ENCODE peak calls at places on chromosomes 1 and 21, in eight cellular contexts. O is astrocyte; X is T-helper 2 cell; F is activated CD4-positive, CD25-positive, alpha-beta regulatory T cell; G is COR-L47; N is NCI-H2029; Z is HuH-7; A is HEK293T. W is an unnamed sample.
A peak's percentile ranks its signal among the peaks of the same experiment; 100 is the strongest.

GRCh38 chr1:47663286-47663685 is 225.4 kb downstream of the FOXD2 start:
- DNase-seq in O (peak; percentile 36), F (no peak), A (no peak), N (no peak), X (peak; percentile 93), G (no peak), Z (no peak), W (no peak)

GRCh38 chr21:46205121-46205520 is 20.9 kb upstream of the SPATC1L start:
- DNase-seq in G (no peak), Z (no peak), O (no peak), A (no peak), X (no peak), N (no peak), F (no peak), W (no peak)

GRCh38 chr1:231933711-231934626 is 307.4 kb downstream of the DISC1 start:
- DNase-seq in N (no peak), Z (no peak), G (no peak), O (no peak), X (no peak), F (no peak), A (no peak), W (no peak)

GRCh38 chr1:230254265-230254664 is 171.9 kb downstream of the PGBD5 start:
- DNase-seq in O (no peak), G (no peak), X (no peak), F (no peak), N (no peak), Z (no peak), A (no peak), W (no peak)

GRCh38 chr1:156262461-156263287 is 14.8 kb upstream of the PAQR6 start:
- DNase-seq in G (no peak), O (peak; percentile 90), Z (no peak), A (no peak), X (no peak), N (no peak), F (no peak), W (peak; percentile 71)

GRCh38 chr1:37478451-37478871 is 4.1 kb downstream of the ZC3H12A start:
- DNase-seq in N (no peak), G (no peak), A (no peak), X (peak; percentile 74), O (peak; percentile 76), F (no peak), Z (no peak), W (peak; percentile 71)

GRCh38 chr1:229757226-229757625 is 131.2 kb downstream of the URB2 start:
- DNase-seq in O (peak; percentile 42), X (no peak), A (no peak), N (no peak), G (no peak), Z (no peak), F (no peak), W (no peak)

GRCh38 chr1:35164893-35165292 is 28.1 kb downstream of the SFPQ start:
- DNase-seq in O (no peak), G (no peak), X (peak; percentile 32), Z (no peak), A (no peak), N (no peak), F (no peak), W (no peak)

GRCh38 chr1:53069663-53070327 is 7.8 kb downstream of the PODN start:
- DNase-seq in X (no peak), G (no peak), A (no peak), N (no peak), F (no peak), O (no peak), Z (no peak), W (no peak)

GRCh38 chr1:235767795-235768194 is 98.9 kb downstream of the LYST start:
- DNase-seq in A (no peak), Z (no peak), O (no peak), G (no peak), F (no peak), X (no peak), N (no peak), W (no peak)

GRCh38 chr21:31555741-31556191 is 103.7 kb upstream of the SOD1 start:
- DNase-seq in F (no peak), O (no peak), X (no peak), Z (no peak), G (no peak), N (no peak), A (no peak), W (no peak)

GRCh38 chr1:170063109-170063826 is 11.2 kb downstream of the KIFAP3 start:
- DNase-seq in O (peak; percentile 25), N (no peak), G (no peak), X (no peak), Z (no peak), F (no peak), A (no peak), W (peak; percentile 51)

GRCh38 chr1:205827623-205828022 is 14.6 kb upstream of the SLC41A1 start:
- DNase-seq in O (no peak), Z (no peak), G (peak; percentile 56), X (no peak), N (no peak), F (no peak), A (no peak), W (no peak)

GRCh38 chr1:84603941-84604830 is 29.9 kb upstream of the CTBS start:
- DNase-seq in F (no peak), A (peak; percentile 71), N (no peak), G (no peak), Z (peak; percentile 16), O (peak; percentile 88), X (no peak), W (peak; percentile 93)

GRCh38 chr21:38742580-38743260 is 63.0 kb upstream of the ETS2 start:
- DNase-seq in N (no peak), X (no peak), A (no peak), G (no peak), Z (no peak), F (no peak), O (no peak), W (no peak)

GRCh38 chr1:110945626-110946025 is 18.1 kb downstream of the LRIF1 start:
- DNase-seq in F (no peak), O (no peak), Z (no peak), X (no peak), G (no peak), N (no peak), A (no peak), W (peak; percentile 7)

GRCh38 chr1:203776636-203777035 is 11.7 kb downstream of the LAX1 start:
- DNase-seq in O (no peak), Z (no peak), A (no peak), F (no peak), N (no peak), X (no peak), G (no peak), W (no peak)

GRCh38 chr1:161313554-161314200 is 504 bp upstream of the SDHC start:
- DNase-seq in G (no peak), N (no peak), X (no peak), O (no peak), Z (no peak), F (no peak), A (no peak), W (no peak)

GRCh38 chr1:62799688-62800087 is 15.8 kb downstream of the ATG4C start:
- DNase-seq in G (no peak), Z (no peak), F (no peak), X (no peak), N (no peak), A (no peak), O (no peak), W (no peak)

W was measured in NCI-H226.